ENCODE peak calls at places on chromosomes 16 and 17, in eight cellular contexts. N is suprapubic skin, L is skeletal muscle cell, U is ovary, W is GM06990, S is K562, I is fibroblast of the aortic adventitia, H is H7. Z is an unnamed sample.

GRCh38 chr17:15490634-15491261 is 23.3 kb upstream of the CDRT4 start:
- DNase-seq in N (peak), U (no peak), I (peak), L (peak), W (no peak), S (peak), H (peak), Z (peak)

GRCh38 chr17:34706029-34706428 is 126.6 kb downstream of the TMEM132E start:
- DNase-seq in N (no peak), S (peak), L (no peak), W (no peak), H (no peak), U (no peak), I (peak), Z (peak)

GRCh38 chr17:35088911-35089845 is 25.7 kb upstream of the RFFL start:
- DNase-seq in I (peak), S (peak), W (peak), N (peak), H (peak), U (peak), L (no peak), Z (peak)

GRCh38 chr17:4944163-4944553 is 4.1 kb downstream of the RNF167 start:
- DNase-seq in W (no peak), L (no peak), H (peak), N (no peak), U (no peak), S (no peak), I (no peak), Z (no peak)

GRCh38 chr17:491086-492014 is 138.7 kb upstream of the RPH3AL start:
- DNase-seq in H (peak), N (peak), W (peak), L (no peak), S (peak), U (peak), I (peak), Z (peak)

GRCh38 chr17:50636145-50636803 is 1.6 kb downstream of the ABCC3 start:
- DNase-seq in S (no peak), U (no peak), L (no peak), I (no peak), H (no peak), N (no peak), W (no peak), Z (no peak)

GRCh38 chr17:80605326-80606066 is 60.9 kb downstream of the RPTOR start:
- DNase-seq in N (no peak), I (peak), U (no peak), S (peak), H (no peak), W (peak), L (no peak), Z (no peak)

GRCh38 chr16:85248857-85249256 is 136.6 kb upstream of the CIBAR2 start:
- DNase-seq in H (no peak), U (no peak), I (no peak), N (no peak), S (no peak), W (no peak), L (no peak), Z (no peak)

GRCh38 chr17:41663451-41664171 is 25.1 kb upstream of the EIF1 start:
- DNase-seq in W (no peak), S (no peak), I (no peak), N (no peak), L (no peak), H (peak), U (no peak), Z (no peak)

GRCh38 chr17:63550816-63551639 is 751 bp downstream of the DCAF7 start:
- DNase-seq in N (no peak), U (no peak), S (peak), H (peak), I (peak), L (peak), W (no peak), Z (peak)

GRCh38 chr16:88549671-88550643 is 20.2 kb upstream of the ZC3H18 start:
- DNase-seq in U (no peak), N (no peak), I (no peak), H (peak), L (no peak), S (no peak), W (peak), Z (no peak)

GRCh38 chr16:57562669-57563486 is 20.4 kb downstream of the ADGRG5 start:
- DNase-seq in L (no peak), H (peak), S (no peak), W (no peak), U (no peak), I (no peak), N (no peak), Z (no peak)

GRCh38 chr16:84756830-84757229 is 57.0 kb downstream of the USP10 start:
- DNase-seq in N (no peak), I (no peak), W (no peak), H (no peak), U (no peak), L (no peak), S (no peak), Z (no peak)

GRCh38 chr17:73357981-73358380 is 46.2 kb upstream of the CDC42EP4 start:
- DNase-seq in L (no peak), U (no peak), N (peak), S (no peak), I (no peak), H (peak), W (no peak), Z (no peak)

GRCh38 chr16:23317266-23317661 is 15.2 kb downstream of the SCNN1B start:
- DNase-seq in N (no peak), U (no peak), I (no peak), S (no peak), H (no peak), W (no peak), L (no peak), Z (no peak)

GRCh38 chr17:63774141-63774981 is at the start of gene DDX42:
- DNase-seq in U (peak), W (no peak), L (peak), S (peak), H (peak), N (peak), I (peak), Z (peak)

GRCh38 chr16:76278086-76278485 is 885 bp downstream of the CNTNAP4 start:
- DNase-seq in L (no peak), N (no peak), U (no peak), H (no peak), S (no peak), I (no peak), W (no peak), Z (no peak)

GRCh38 chr17:40121886-40122465 is at the start of gene MSL1:
- DNase-seq in L (no peak), N (peak), S (peak), W (peak), H (peak), I (peak), U (peak), Z (peak)

GRCh38 chr16:85674418-85674755 is 14.4 kb downstream of the GINS2 start:
- DNase-seq in W (no peak), H (peak), S (no peak), I (no peak), U (no peak), L (no peak), N (no peak), Z (no peak)

GRCh38 chr16:17457513-17457912 is 13.2 kb downstream of the XYLT1 start:
- DNase-seq in L (no peak), N (no peak), W (no peak), I (no peak), U (no peak), S (no peak), H (no peak), Z (no peak)

GRCh38 chr17:38428150-38428642 is at the start of gene ARHGAP23:
- DNase-seq in W (no peak), L (no peak), S (peak), H (peak), N (no peak), I (peak), U (peak), Z (peak)

GRCh38 chr16:85460252-85460982 is 152.7 kb upstream of the GSE1 start:
- DNase-seq in S (peak), W (no peak), H (peak), U (peak), L (no peak), I (peak), N (no peak), Z (peak)

GRCh38 chr17:1995321-1996242 is 29.6 kb downstream of the RTN4RL1 start:
- DNase-seq in W (no peak), N (peak), L (no peak), H (peak), U (no peak), I (no peak), S (no peak), Z (no peak)

DNA sequence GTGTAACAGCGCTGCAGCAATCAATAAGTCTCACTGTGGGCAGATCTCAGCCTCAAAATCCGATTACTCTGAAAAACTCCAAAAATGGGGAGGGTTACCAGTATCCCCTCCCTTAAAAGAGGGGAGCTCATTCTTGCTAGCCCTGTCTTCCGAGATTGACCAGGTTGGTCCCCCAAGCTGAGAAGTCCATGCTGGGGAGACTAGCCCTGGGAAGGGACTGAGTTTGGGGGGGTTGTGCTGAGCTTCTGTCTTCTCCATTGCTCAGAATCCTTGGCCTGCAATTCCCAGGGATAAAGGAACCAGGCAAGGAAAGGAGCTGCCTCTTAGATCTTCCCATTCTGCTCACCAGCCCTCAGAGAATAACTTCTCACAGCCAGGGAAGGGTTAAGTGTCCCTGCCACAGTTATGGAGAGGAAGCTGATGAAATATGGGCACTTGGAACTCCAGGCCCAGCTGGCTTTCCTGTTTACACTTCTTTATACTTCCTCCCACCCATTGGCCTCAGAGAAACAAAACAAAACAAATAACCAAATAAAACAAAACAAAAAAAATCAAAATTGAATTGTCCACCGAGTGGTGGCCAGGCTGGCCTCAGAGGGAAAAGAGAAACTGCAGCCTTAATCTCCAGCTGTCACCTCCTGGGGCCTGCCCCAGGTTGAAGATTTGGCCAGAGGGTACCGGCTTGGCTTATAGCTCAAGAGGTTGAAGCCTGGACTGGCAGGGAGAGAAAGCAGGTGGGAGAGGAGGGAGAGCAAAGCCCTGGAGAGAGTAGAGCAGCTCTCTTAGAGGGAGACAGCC is 2.6 kb downstream of the HOXB3 start:
- DNase-seq in S (no peak), L (no peak), I (no peak), N (no peak), H (no peak), U (no peak), W (no peak), Z (peak)
- H3K4me3 ChIP-seq in S (no peak), L (peak), I (peak), N (no peak), H (no peak), U (no peak), W (no peak), Z (peak)

DNA sequence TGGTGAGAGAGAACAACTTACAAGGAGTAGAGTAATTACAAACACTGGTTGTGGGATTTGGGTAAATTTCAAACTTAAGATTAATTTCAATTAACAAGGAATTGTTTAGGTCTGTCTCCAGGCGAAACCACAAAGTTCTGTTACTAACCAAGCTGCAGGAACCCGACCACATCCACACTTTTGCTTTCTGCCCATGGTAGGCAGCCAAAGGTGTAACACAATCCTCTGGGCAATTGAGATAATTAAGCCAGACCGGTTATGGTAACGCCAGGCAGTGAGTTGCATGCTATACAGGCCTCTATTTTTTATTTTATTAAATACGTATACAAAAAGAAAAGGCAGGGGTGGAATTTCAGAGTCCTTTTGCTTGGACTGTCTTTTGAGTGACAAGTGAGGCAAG is 12.0 kb downstream of the KCNJ2 start:
- DNase-seq in S (no peak), W (no peak), I (no peak), U (no peak), H (no peak), L (no peak), N (no peak), Z (no peak)
- H3K4me3 ChIP-seq in S (no peak), W (no peak), I (no peak), U (no peak), H (no peak), L (no peak), N (no peak), Z (no peak)

GRCh38 chr17:45241315-45242011 is 19.8 kb downstream of the FMNL1 start:
- DNase-seq in W (no peak), L (no peak), S (no peak), H (peak), N (no peak), U (no peak), I (no peak), Z (no peak)
- H3K4me3 ChIP-seq in W (no peak), L (peak), S (no peak), H (peak), N (peak), U (no peak), I (no peak), Z (no peak)

GRCh38 chr16:50587543-50587942 is 39.3 kb downstream of the NKD1 start:
- DNase-seq in W (no peak), S (no peak), H (no peak), L (no peak), I (no peak), U (no peak), N (no peak), Z (no peak)

GRCh38 chr16:50581830-50582229 is 33.6 kb downstream of the NKD1 start:
- DNase-seq in U (no peak), H (no peak), L (no peak), S (no peak), W (no peak), N (no peak), I (peak), Z (no peak)

GRCh38 chr16:50585331-50585776 is 37.2 kb downstream of the NKD1 start:
- DNase-seq in W (no peak), U (peak), H (no peak), I (peak), L (no peak), N (peak), S (no peak), Z (peak)

GRCh38 chr16:50583211-50583610 is 35.0 kb downstream of the NKD1 start:
- DNase-seq in I (no peak), L (no peak), H (no peak), W (no peak), S (no peak), U (no peak), N (no peak), Z (no peak)

DNA sequence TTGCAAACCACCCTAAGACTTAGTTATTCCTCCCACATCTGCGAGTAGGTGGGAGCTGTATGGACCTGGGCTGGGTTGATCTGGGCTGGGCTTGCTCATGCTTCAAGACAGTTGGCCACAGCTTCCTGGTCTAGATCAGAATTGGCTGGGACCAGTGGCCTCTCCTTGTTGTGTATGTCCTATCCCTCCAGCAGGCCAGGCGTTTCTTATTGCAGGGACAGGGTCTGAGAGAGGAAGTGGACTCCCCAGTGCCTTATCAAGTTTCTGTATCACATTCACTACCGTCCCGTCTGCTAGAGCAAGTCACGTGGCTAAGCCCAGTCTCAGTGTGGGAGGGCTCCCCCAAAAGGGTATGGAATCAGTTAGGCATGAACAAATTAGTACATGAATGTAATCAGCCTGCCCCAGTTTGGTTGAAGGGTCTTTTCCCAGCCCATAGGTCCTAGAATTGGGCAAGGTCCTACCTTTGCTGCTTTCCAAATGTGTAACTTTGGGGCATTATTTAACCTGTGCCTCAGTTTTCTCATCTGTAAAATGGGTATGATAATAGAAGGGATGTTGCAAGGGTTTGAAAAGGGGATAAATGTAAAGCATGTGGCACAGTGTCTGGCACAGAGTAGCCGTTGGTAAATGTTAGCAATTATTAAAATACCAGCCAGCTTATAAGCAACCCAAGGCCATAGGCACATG is 36.0 kb downstream of the NKD1 start:
- DNase-seq in N (no peak), I (no peak), L (no peak), W (no peak), H (no peak), S (no peak), U (no peak), Z (no peak)
- H3K4me3 ChIP-seq in N (no peak), I (no peak), L (no peak), W (no peak), H (no peak), S (no peak), U (no peak), Z (no peak)

Z was measured in fibroblast of lung.